ENCODE peak calls at places on chromosomes 2 and 18, in eight cellular contexts. M is GM23248; W is DMS153; I is iris pigment epithelial cell; Z is fibroblast of villous mesenchyme; G is naive thymus-derived CD8-positive, alpha-beta T cell; L is stimulated activated CD8-positive, alpha-beta memory T cell treated with anti-CD3 and anti-CD28 coated beads, Interleukin-12 subunit alpha, Interleukin-12 subunit beta, amount 100 ng/mL, for 1 hour; N is Daoy. O is an unnamed sample.

GRCh38 chr2:200863655-200864205 is 728 bp downstream of the CLK1 start:
- DNase-seq in N (peak), L (no peak), W (no peak), Z (no peak), M (peak), I (peak), G (no peak), O (no peak)

GRCh38 chr2:28095622-28096021 is 205.1 kb downstream of the BABAM2 start:
- DNase-seq in L (no peak), M (no peak), N (no peak), Z (no peak), I (no peak), W (no peak), G (no peak), O (no peak)

GRCh38 chr2:162945785-162946184 is 107.2 kb upstream of the KCNH7 start:
- DNase-seq in I (no peak), M (no peak), N (no peak), W (no peak), G (no peak), Z (no peak), L (no peak), O (no peak)

GRCh38 chr2:24199968-24200590 is 25.2 kb downstream of the FAM228A start:
- DNase-seq in L (no peak), N (no peak), W (no peak), Z (no peak), G (no peak), I (peak), M (no peak), O (no peak)

GRCh38 chr2:64325852-64326577 is 127.9 kb upstream of the LGALSL start:
- DNase-seq in I (no peak), G (peak), W (no peak), M (no peak), Z (no peak), L (peak), N (no peak), O (peak)

GRCh38 chr2:159939946-159940345 is 122.5 kb downstream of the PLA2R1 start:
- DNase-seq in L (no peak), Z (no peak), M (peak), I (peak), G (no peak), N (no peak), W (no peak), O (no peak)

GRCh38 chr2:38277245-38278119 is 99.6 kb downstream of the ATL2 start:
- DNase-seq in Z (peak), G (no peak), I (peak), N (no peak), W (peak), M (no peak), L (no peak), O (no peak)

GRCh38 chr2:242060212-242060835 is 190.8 kb downstream of the RTP5 start:
- DNase-seq in Z (peak), N (peak), W (no peak), L (no peak), M (peak), G (no peak), I (peak), O (no peak)

GRCh38 chr2:105038383-105039061 is 653 bp downstream of the MRPS9 start:
- DNase-seq in Z (peak), L (no peak), G (no peak), I (no peak), W (no peak), N (no peak), M (peak), O (no peak)

GRCh38 chr2:107607054-107607453 is 219.6 kb upstream of the RGPD4 start:
- DNase-seq in M (peak), I (no peak), Z (no peak), W (no peak), G (no peak), N (no peak), L (no peak), O (no peak)

GRCh38 chr18:22640281-22640842 is 222.6 kb upstream of the CTAGE1 start:
- DNase-seq in M (peak), G (no peak), I (no peak), W (peak), N (peak), Z (no peak), L (no peak), O (no peak)

GRCh38 chr2:179233037-179233436 is 31.6 kb downstream of the SESTD1 start:
- DNase-seq in W (no peak), Z (peak), N (no peak), L (no peak), G (no peak), M (no peak), I (no peak), O (no peak)